ENCODE peak calls at places on chromosomes 5 and 9, in six cellular contexts. F, V, Y, T, M and N are unnamed samples.

GRCh38 chr5:73633060-73633459 is 7.1 kb downstream of the ARHGEF28 start:
- DNase-seq in F (no peak), V (no peak), Y (no peak), T (no peak), M (no peak), N (no peak)

GRCh38 chr9:34588671-34589370 is 703 bp downstream of the CNTFR start:
- DNase-seq in F (peak), V (no peak), Y (no peak), T (no peak), M (no peak), N (no peak)

GRCh38 chr5:125011419-125011818 is 265.0 kb upstream of the ZNF608 start:
- DNase-seq in F (no peak), V (no peak), Y (no peak), T (no peak), M (no peak), N (no peak)

GRCh38 chr5:136057401-136057951 is 28.7 kb downstream of the TGFBI start:
- DNase-seq in F (no peak), V (no peak), Y (no peak), T (no peak), M (no peak), N (no peak)

GRCh38 chr9:74304598-74304997 is 192.5 kb upstream of the RORB start:
- DNase-seq in F (no peak), V (no peak), Y (no peak), T (no peak), M (no peak), N (no peak)

GRCh38 chr9:12884736-12885395 is 110.0 kb downstream of the LURAP1L start:
- DNase-seq in F (no peak), V (no peak), Y (peak), T (no peak), M (no peak), N (no peak)

GRCh38 chr5:145178667-145179523 is 656.2 kb downstream of the PRELID2 start:
- DNase-seq in F (no peak), V (no peak), Y (peak), T (no peak), M (no peak), N (no peak)

GRCh38 chr5:41503860-41504259 is 6.5 kb downstream of the PLCXD3 start:
- DNase-seq in F (peak), V (no peak), Y (no peak), T (no peak), M (no peak), N (no peak)

GRCh38 chr5:145198871-145199270 is 636.3 kb downstream of the PRELID2 start:
- DNase-seq in F (no peak), V (no peak), Y (no peak), T (no peak), M (no peak), N (no peak)

GRCh38 chr9:132846109-132846917 is 31.8 kb downstream of the AK8 start:
- DNase-seq in F (no peak), V (no peak), Y (no peak), T (no peak), M (no peak), N (no peak)

GRCh38 chr9:69253057-69253456 is 72.0 kb upstream of the ENTREP1 start:
- DNase-seq in F (no peak), V (no peak), Y (peak), T (no peak), M (no peak), N (no peak)

GRCh38 chr5:153551537-153552079 is 61.1 kb downstream of the GRIA1 start:
- DNase-seq in F (no peak), V (no peak), Y (peak), T (no peak), M (peak), N (no peak)

GRCh38 chr9:29213374-29214161 is 1640.3 kb upstream of the C9orf72 start:
- DNase-seq in F (peak), V (no peak), Y (peak), T (peak), M (peak), N (no peak)

GRCh38 chr5:106610041-106610440 is 1060.7 kb downstream of the EFNA5 start:
- DNase-seq in F (no peak), V (no peak), Y (no peak), T (no peak), M (no peak), N (no peak)

GRCh38 chr9:2209400-2209799 is 194.3 kb downstream of the SMARCA2 start:
- DNase-seq in F (no peak), V (no peak), Y (no peak), T (no peak), M (no peak), N (no peak)

GRCh38 chr5:15009420-15009819 is 137.8 kb upstream of the ANKH start:
- DNase-seq in F (no peak), V (no peak), Y (peak), T (no peak), M (no peak), N (no peak)

GRCh38 chr5:172909931-172910502 is 49.2 kb upstream of the RPL26L1 start:
- DNase-seq in F (no peak), V (no peak), Y (no peak), T (no peak), M (no peak), N (no peak)

DNA sequence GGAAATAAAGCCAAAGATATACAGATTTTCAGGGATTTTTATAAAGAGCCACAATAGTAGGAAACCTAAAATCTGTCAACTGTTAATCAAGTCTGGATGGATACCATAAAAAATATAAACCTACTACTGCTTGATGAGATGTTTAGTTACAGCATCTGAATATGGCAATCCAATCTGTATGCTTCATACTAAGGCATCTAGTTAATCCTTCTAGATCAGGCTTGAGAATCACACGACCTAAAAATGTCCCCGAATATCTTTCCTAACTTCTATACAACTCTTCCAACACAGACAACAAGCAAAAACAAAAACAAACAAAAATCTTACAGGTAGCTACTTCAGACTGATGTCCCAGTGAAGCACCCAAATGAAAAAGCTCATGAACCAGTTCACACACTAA is 29.8 kb downstream of the SSBP2 start:
- DNase-seq in F (no peak), V (no peak), Y (no peak), T (no peak), M (no peak), N (no peak)
- H3K4me3 ChIP-seq in F (no peak), V (no peak), Y (no peak), T (no peak), M (no peak), N (no peak)

DNA sequence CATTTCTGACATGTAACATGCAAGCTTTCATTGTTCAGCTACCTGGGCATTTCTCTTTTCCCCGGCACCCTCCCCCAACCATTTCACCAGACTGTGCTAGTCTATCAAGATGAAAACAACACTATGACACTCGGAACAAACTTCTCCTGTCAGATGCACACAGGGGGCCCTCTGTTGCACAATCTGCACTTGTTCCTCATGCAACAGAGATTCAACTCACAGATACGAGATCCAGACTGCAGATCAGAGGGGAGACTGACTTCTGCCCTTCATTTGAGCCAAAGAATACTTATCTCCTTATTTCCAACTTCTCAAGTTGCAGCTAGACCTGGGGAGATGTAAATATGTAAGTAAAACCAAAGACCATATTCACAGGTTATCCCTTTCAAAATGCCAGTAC is 15.7 kb upstream of the FST start:
- DNase-seq in F (no peak), V (no peak), Y (no peak), T (no peak), M (no peak), N (no peak)
- H3K27ac ChIP-seq in F (no peak), V (no peak), Y (no peak), T (no peak), M (peak), N (no peak)

DNA sequence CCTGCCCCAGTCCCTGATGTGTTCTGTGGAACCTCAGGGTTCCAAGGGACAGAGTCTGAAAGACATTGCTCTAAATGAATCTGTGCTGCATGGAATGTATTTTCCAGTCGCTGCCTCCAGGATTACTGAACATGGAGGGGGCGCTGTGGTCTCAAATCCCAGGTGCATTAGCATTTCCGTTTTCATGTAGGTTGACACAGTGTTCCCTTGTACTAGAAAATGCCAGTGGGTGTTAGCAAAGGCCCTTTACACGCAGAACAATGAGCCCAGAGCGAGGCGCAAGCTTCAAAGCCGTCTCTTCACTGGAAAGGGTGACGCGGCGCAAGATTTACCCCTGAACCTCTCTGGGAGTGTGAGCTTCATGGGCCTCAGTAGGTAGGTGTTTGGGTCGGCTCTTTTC is 308.3 kb downstream of the SLIT3 start:
- DNase-seq in F (no peak), V (no peak), Y (peak), T (no peak), M (peak), N (no peak)
- TF ChIP-seq CTCF in F (peak), V (no peak), Y (peak), T (no peak), M (peak), N (no peak)

GRCh38 chr9:127769985-127770904 is 8.2 kb downstream of the SH2D3C start:
- DNase-seq in F (no peak), V (no peak), Y (no peak), T (no peak), M (peak), N (no peak)
- H3K4me3 ChIP-seq in F (peak), V (peak), Y (no peak), T (peak), M (peak), N (peak)

GRCh38 chr9:93127395-93127911 is 6.6 kb downstream of the NINJ1 start:
- DNase-seq in F (no peak), V (no peak), Y (no peak), T (peak), M (peak), N (no peak)
- H3K27ac ChIP-seq in F (no peak), V (peak), Y (no peak), T (peak), M (peak), N (peak)